ENCODE peak calls at places on chromosomes 11 and 22, in four cellular contexts. K is H54, H is OCI-M1, O is endothelial cell. N is an unnamed sample.
A peak's percentile ranks its signal among the peaks of the same experiment; 100 is the strongest.

GRCh38 chr11:69636512-69636866 is 4.5 kb upstream of the CCND1 start:
- DNase-seq in K (no peak), H (no peak), O (peak; percentile 74), N (peak; percentile 95)

GRCh38 chr11:65442952-65443351 is 20.4 kb downstream of the NEAT1 start:
- DNase-seq in K (no peak), H (no peak), O (no peak), N (no peak)

GRCh38 chr11:12541588-12542151 is 132.6 kb upstream of the TEAD1 start:
- DNase-seq in K (no peak), H (no peak), O (no peak), N (no peak)

GRCh38 chr11:66933508-66933907 is 24.7 kb downstream of the PC start:
- DNase-seq in O (no peak), H (no peak), K (no peak), N (no peak)

GRCh38 chr11:129315781-129316579 is 59.7 kb upstream of the BARX2 start:
- DNase-seq in O (no peak), K (no peak), H (no peak), N (no peak)

GRCh38 chr11:44072757-44073658 is 6.9 kb downstream of the ACCS start:
- DNase-seq in O (no peak), H (no peak), K (no peak), N (no peak)

GRCh38 chr22:41664951-41665350 is 23.7 kb downstream of the SNU13 start:
- DNase-seq in H (no peak), O (no peak), K (no peak), N (no peak)

GRCh38 chr22:40684728-40685127 is 5.4 kb downstream of the MCHR1 start:
- DNase-seq in H (no peak), K (no peak), O (no peak), N (no peak)

GRCh38 chr22:44883011-44883421 is 126.8 kb downstream of the PHF21B start:
- DNase-seq in H (no peak), O (no peak), K (no peak), N (no peak)

GRCh38 chr11:126175261-126175885 is 36.1 kb downstream of the RPUSD4 start:
- DNase-seq in O (no peak), K (no peak), H (no peak), N (no peak)

GRCh38 chr11:110156503-110156902 is 63.3 kb downstream of the ZC3H12C start:
- DNase-seq in O (no peak), K (no peak), H (no peak), N (no peak)

GRCh38 chr11:63699906-63700305 is 18.6 kb downstream of the RTN3 start:
- DNase-seq in O (no peak), K (no peak), H (no peak), N (no peak)

GRCh38 chr11:94295534-94295933 is 8.8 kb upstream of the IZUMO1R start:
- DNase-seq in K (no peak), O (no peak), H (no peak), N (no peak)

GRCh38 chr11:84019576-84020194 is 733.5 kb upstream of the CCDC90B start:
- DNase-seq in K (no peak), O (no peak), H (no peak), N (no peak)

GRCh38 chr11:18669211-18669593 is 29.4 kb upstream of the TMEM86A start:
- DNase-seq in H (peak; percentile 12), K (no peak), O (no peak), N (no peak)

GRCh38 chr11:112884012-112884767 is 77.0 kb upstream of the NCAM1 start:
- DNase-seq in O (no peak), K (no peak), H (peak; percentile 27), N (no peak)

GRCh38 chr11:43119275-43119970 is 192.4 kb upstream of the API5 start:
- DNase-seq in H (peak; percentile 48), K (no peak), O (no peak), N (no peak)

GRCh38 chr11:12662101-12662500 is 12.1 kb upstream of the TEAD1 start:
- DNase-seq in H (no peak), K (no peak), O (no peak), N (no peak)

GRCh38 chr11:64621283-64622019 is 30.4 kb downstream of the SLC22A12 start:
- DNase-seq in O (no peak), K (no peak), H (no peak), N (no peak)

GRCh38 chr11:69166186-69167115 is 10.7 kb downstream of the SMIM38 start:
- DNase-seq in K (peak; percentile 94), O (no peak), H (peak; percentile 91), N (peak; percentile 65)

GRCh38 chr11:115100706-115101105 is 403.5 kb downstream of the CADM1 start:
- DNase-seq in K (no peak), O (no peak), H (no peak), N (no peak)

GRCh38 chr22:42310301-42310981 is 40.0 kb upstream of the TCF20 start:
- DNase-seq in H (no peak), K (no peak), O (no peak), N (no peak)

GRCh38 chr11:96317985-96318384 is 25.0 kb downstream of the MAML2 start:
- DNase-seq in H (no peak), O (no peak), K (no peak), N (no peak)

GRCh38 chr11:115682901-115683300 is 178.7 kb upstream of the CADM1 start:
- DNase-seq in K (no peak), H (no peak), O (no peak), N (no peak)

GRCh38 chr22:47172771-47173534 is 410.5 kb downstream of the TBC1D22A start:
- DNase-seq in H (no peak), K (no peak), O (no peak), N (no peak)

GRCh38 chr11:109902764-109903436 is 190.3 kb upstream of the ZC3H12C start:
- DNase-seq in H (peak; percentile 92), O (no peak), K (no peak), N (no peak)

GRCh38 chr22:36411589-36412258 is 24.0 kb upstream of the MYH9 start:
- DNase-seq in O (no peak), K (no peak), H (no peak), N (no peak)

GRCh38 chr22:32043391-32043790 is 330 bp downstream of the SLC5A1 start:
- DNase-seq in H (no peak), K (no peak), O (no peak), N (no peak)

GRCh38 chr22:39176067-39176621 is 23.7 kb upstream of the CBX7 start:
- DNase-seq in K (peak; percentile 74), O (peak; percentile 80), H (no peak), N (peak; percentile 68)

GRCh38 chr11:58675344-58676155 is 53.1 kb downstream of the CNTF start:
- DNase-seq in O (peak; percentile 85), H (peak; percentile 76), K (peak; percentile 58), N (no peak)

GRCh38 chr11:125070699-125071254 is 7.7 kb downstream of the SLC37A2 start:
- DNase-seq in K (peak; percentile 62), H (peak; percentile 88), O (no peak), N (no peak)

GRCh38 chr11:7677801-7678201 is 4.5 kb upstream of the CYB5R2 start:
- DNase-seq in H (no peak), K (no peak), O (no peak), N (no peak)

GRCh38 chr11:64745523-64746328 is 1.8 kb upstream of the RASGRP2 start:
- DNase-seq in O (peak; percentile 87), H (peak; percentile 86), K (peak; percentile 93), N (no peak)

GRCh38 chr11:2679011-2679676 is 20.6 kb downstream of the KCNQ1OT1 start:
- DNase-seq in K (no peak), O (no peak), H (no peak), N (no peak)

GRCh38 chr11:23778971-23779370 is 717.9 kb upstream of the LUZP2 start:
- DNase-seq in H (no peak), K (no peak), O (no peak), N (no peak)

GRCh38 chr11:19244084-19244483 is 3.3 kb upstream of the E2F8 start:
- DNase-seq in O (no peak), K (no peak), H (peak; percentile 23), N (no peak)

GRCh38 chr11:115185507-115185906 is 318.7 kb downstream of the CADM1 start:
- DNase-seq in O (no peak), H (no peak), K (no peak), N (no peak)

N was measured in HS-27A.